ENCODE peak calls at places on chromosomes 13 and 19, in six cellular contexts. A is suprapubic skin; M is thoracic aorta; E is psoas muscle; K is CD8-positive, alpha-beta memory T cell; L is fibroblast of lung. H is an unnamed sample. For H3K27me3, the result is how much of the 10 kb centered on the place peaks cover.

GRCh38 chr19:50817941-50818858 is 5.4 kb downstream of the KLK1 start:
- DNase-seq in A (no peak), M (no peak), E (peak), K (no peak), L (no peak), H (peak)

GRCh38 chr13:27621366-27622101 is at the start of gene POLR1D:
- DNase-seq in A (peak), M (peak), E (peak), K (peak), L (peak), H (peak)

GRCh38 chr13:47038196-47038595 is 141.3 kb upstream of the HTR2A start:
- DNase-seq in A (no peak), M (no peak), E (no peak), K (no peak), L (peak), H (no peak)

GRCh38 chr19:13014101-13014920 is 19.0 kb downstream of the NFIX start:
- DNase-seq in A (no peak), M (no peak), E (no peak), K (no peak), L (peak), H (no peak)

GRCh38 chr19:8696993-8697392 is 1.6 kb downstream of the ACTL9 start:
- DNase-seq in A (no peak), M (no peak), E (no peak), K (no peak), L (no peak), H (no peak)

GRCh38 chr13:98345103-98345899 is 168.2 kb upstream of the RNF113B start:
- DNase-seq in A (no peak), M (no peak), E (no peak), K (no peak), L (no peak), H (no peak)

GRCh38 chr13:59865398-59865797 is 298.3 kb downstream of the DIAPH3 start:
- DNase-seq in A (no peak), M (no peak), E (no peak), K (no peak), L (no peak), H (no peak)

GRCh38 chr19:17761148-17761547 is 9.9 kb downstream of the FCHO1 start:
- DNase-seq in A (no peak), M (no peak), E (no peak), K (no peak), L (no peak), H (no peak)

GRCh38 chr19:17527326-17527725 is 15.9 kb downstream of the PGLS start:
- DNase-seq in A (no peak), M (no peak), E (no peak), K (no peak), L (no peak), H (no peak)

GRCh38 chr13:113635048-113635420 is 23.0 kb downstream of the ATP4B start:
- DNase-seq in A (peak), M (no peak), E (no peak), K (peak), L (no peak), H (no peak)

GRCh38 chr13:34247596-34247995 is 429.6 kb downstream of the RFC3 start:
- DNase-seq in A (no peak), M (no peak), E (no peak), K (no peak), L (no peak), H (no peak)

GRCh38 chr19:27776020-27776419 is 1436.9 kb downstream of the UQCRFS1 start:
- DNase-seq in A (no peak), M (no peak), E (no peak), K (no peak), L (peak), H (peak)

GRCh38 chr19:38842439-38843174 is 7.2 kb downstream of the HNRNPL start:
- DNase-seq in A (no peak), M (no peak), E (no peak), K (peak), L (no peak), H (no peak)

GRCh38 chr19:7927605-7928333 is 1.8 kb upstream of the CTXN1 start:
- DNase-seq in A (peak), M (no peak), E (peak), K (no peak), L (no peak), H (no peak)

GRCh38 chr13:91313103-91313502 is 34.4 kb upstream of the MIR17HG start:
- DNase-seq in A (no peak), M (no peak), E (no peak), K (no peak), L (peak), H (peak)

GRCh38 chr13:96141032-96141431 is 51.1 kb downstream of the HS6ST3 start:
- DNase-seq in A (no peak), M (no peak), E (no peak), K (no peak), L (peak), H (no peak)

GRCh38 chr19:41753159-41753558 is 2.2 kb upstream of the CEACAM6 start:
- DNase-seq in A (no peak), M (no peak), E (peak), K (peak), L (peak), H (peak)

GRCh38 chr19:44626067-44626624 is 12.8 kb downstream of the IGSF23 start:
- DNase-seq in A (no peak), M (no peak), E (no peak), K (no peak), L (peak), H (peak)

GRCh38 chr13:45833663-45834062 is 17.9 kb downstream of the SIAH3 start:
- DNase-seq in A (no peak), M (no peak), E (peak), K (no peak), L (peak), H (no peak)

GRCh38 chr13:28636677-28637317 is 22.1 kb upstream of the POMP start:
- DNase-seq in A (no peak), M (no peak), E (no peak), K (no peak), L (peak), H (peak)

GRCh38 chr19:34493649-34494044 is 12.1 kb downstream of the WTIP start:
- DNase-seq in A (no peak), M (no peak), E (no peak), K (no peak), L (no peak), H (no peak)

GRCh38 chr13:52711277-52711676 is 28.3 kb downstream of the CNMD start:
- DNase-seq in A (no peak), M (no peak), E (no peak), K (no peak), L (no peak), H (no peak)

GRCh38 chr19:2291185-2291751 is 9.3 kb upstream of the PEAK3 start:
- DNase-seq in A (no peak), M (no peak), E (no peak), K (no peak), L (no peak), H (no peak)

GRCh38 chr19:10603084-10603872 is 16.2 kb upstream of the AP1M2 start:
- DNase-seq in A (peak), M (no peak), E (peak), K (peak), L (no peak), H (no peak)

GRCh38 chr13:99124695-99125334 is 75.8 kb upstream of the UBAC2 start:
- DNase-seq in A (no peak), M (no peak), E (no peak), K (no peak), L (peak), H (peak)

GRCh38 chr13:100673831-100674362 is 698 bp downstream of the TMTC4 start:
- DNase-seq in A (no peak), M (no peak), E (peak), K (peak), L (peak), H (peak)

GRCh38 chr13:103403148-103403740 is 337.0 kb upstream of the SLC10A2 start:
- DNase-seq in A (no peak), M (no peak), E (no peak), K (no peak), L (no peak), H (no peak)

GRCh38 chr13:48429886-48430285 is 17.0 kb upstream of the LPAR6 start:
- DNase-seq in A (no peak), M (no peak), E (no peak), K (no peak), L (no peak), H (no peak)

GRCh38 chr19:18317998-18318800 is 4.7 kb downstream of the LSM4 start:
- DNase-seq in A (no peak), M (no peak), E (no peak), K (peak), L (no peak), H (no peak)

GRCh38 chr13:75316427-75316826 is 165.5 kb downstream of the TBC1D4 start:
- DNase-seq in A (no peak), M (no peak), E (no peak), K (no peak), L (peak), H (no peak)

GRCh38 chr13:63351533-63351932 is 1935.9 kb upstream of the PCDH20 start:
- DNase-seq in A (no peak), M (no peak), E (no peak), K (no peak), L (peak), H (no peak)

GRCh38 chr13:99859178-99860177 is 112.1 kb downstream of the ZIC5 start:
- DNase-seq in A (no peak), M (no peak), E (no peak), K (no peak), L (no peak), H (no peak)

GRCh38 chr13:110285991-110286923 is 20.7 kb downstream of the COL4A1 start:
- DNase-seq in A (no peak), M (no peak), E (no peak), K (no peak), L (no peak), H (no peak)

GRCh38 chr19:14476663-14477401 is 1.7 kb upstream of the PTGER1 start:
- DNase-seq in A (peak), M (no peak), E (peak), K (peak), L (peak), H (peak)

GRCh38 chr19:33435706-33436359 is 62.3 kb downstream of the CEBPG start:
- DNase-seq in A (no peak), M (no peak), E (no peak), K (no peak), L (no peak), H (no peak)

GRCh38 chr13:65275838-65276630 is 1954.1 kb downstream of the PCDH9 start:
- DNase-seq in A (no peak), M (no peak), E (no peak), K (no peak), L (no peak), H (no peak)

GRCh38 chr19:6772866-6773322 is 386 bp downstream of the VAV1 start:
- DNase-seq in A (no peak), M (no peak), E (no peak), K (no peak), L (no peak), H (no peak)

GRCh38 chr19:10256970-10257615 is 5.1 kb downstream of the MRPL4 start:
- DNase-seq in A (no peak), M (no peak), E (no peak), K (no peak), L (no peak), H (no peak)

DNA sequence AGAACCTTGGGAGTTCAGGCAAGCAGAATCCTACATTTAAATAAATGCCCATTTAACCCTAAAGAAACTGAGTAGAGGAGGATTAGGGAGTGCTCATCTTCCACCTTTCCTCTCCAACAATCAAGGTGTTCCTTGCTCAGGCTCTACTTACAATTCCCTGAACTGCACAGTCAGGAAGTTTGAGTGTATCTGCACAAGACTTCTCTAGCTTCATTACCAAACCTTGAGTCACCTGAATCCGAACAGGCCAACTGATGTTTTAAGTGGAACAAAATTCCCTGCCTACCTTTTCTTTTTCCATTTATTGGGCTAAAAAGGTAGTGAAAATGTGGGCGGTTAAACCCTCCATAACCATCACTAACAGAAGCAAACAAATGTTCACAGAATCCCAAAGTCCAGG is 78.3 kb downstream of the FOXO1 start:
- DNase-seq in A (no peak), M (no peak), E (no peak), K (no peak), L (no peak), H (no peak)
- H3K27ac ChIP-seq in A (no peak), M (no peak), E (peak), K (no peak), L (no peak), H (no peak)

GRCh38 chr13:76886292-76887061 is at the start of gene KCTD12:
- DNase-seq in A (peak), M (peak), E (peak), K (peak), L (peak), H (peak)
- H3K27me3 ChIP-seq in A (under half), M (under half), E (under half), K (under half), L (under half), H (under half)

GRCh38 chr19:47035127-47035494 is 13.3 kb downstream of the TMEM160 start:
- DNase-seq in A (no peak), M (no peak), E (no peak), K (peak), L (no peak), H (no peak)

GRCh38 chr19:47036233-47036651 is 12.2 kb downstream of the TMEM160 start:
- DNase-seq in A (no peak), M (no peak), E (no peak), K (peak), L (no peak), H (no peak)

GRCh38 chr19:47035495-47036232 is 12.8 kb downstream of the TMEM160 start:
- DNase-seq in A (peak), M (peak), E (peak), K (peak), L (peak), H (peak)

GRCh38 chr19:47028372-47028672 is 8.7 kb downstream of the NPAS1 start:
- DNase-seq in A (no peak), M (no peak), E (no peak), K (peak), L (no peak), H (no peak)

DNA sequence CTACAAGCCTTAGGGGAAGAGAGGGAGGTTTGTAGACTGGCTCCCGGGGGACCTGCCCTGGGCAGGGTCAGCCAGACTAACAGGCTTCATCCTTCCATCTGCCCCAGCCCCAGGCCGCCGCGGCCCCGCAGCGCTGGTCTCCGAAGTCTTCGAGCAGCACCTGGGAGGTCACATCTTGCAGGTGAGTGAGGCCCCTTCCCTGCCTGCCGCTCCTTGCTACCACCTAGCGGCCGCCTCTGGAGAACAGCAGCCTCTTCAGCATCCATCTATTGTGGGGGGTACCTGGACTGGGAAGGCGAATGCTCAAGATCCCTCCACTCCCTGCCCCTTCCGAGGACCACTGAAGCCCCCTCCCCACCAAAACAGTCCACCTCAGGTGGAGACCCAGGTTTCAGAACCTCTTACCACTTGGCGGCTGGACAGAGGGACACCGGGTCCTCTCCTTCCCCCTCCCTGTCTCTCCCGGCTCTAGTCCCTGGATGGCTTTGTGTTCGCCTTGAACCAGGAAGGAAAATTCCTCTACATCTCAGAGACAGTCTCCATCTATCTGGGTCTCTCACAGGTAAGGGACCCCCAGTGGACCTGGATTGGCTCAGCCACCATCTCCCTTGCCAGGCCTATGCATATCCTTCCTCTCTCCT is 12.7 kb downstream of the NPAS1 start:
- DNase-seq in A (no peak), M (no peak), E (no peak), K (peak), L (no peak), H (no peak)
- H3K4me3 ChIP-seq in A (no peak), M (no peak), E (no peak), K (no peak), L (no peak), H (no peak)

DNA sequence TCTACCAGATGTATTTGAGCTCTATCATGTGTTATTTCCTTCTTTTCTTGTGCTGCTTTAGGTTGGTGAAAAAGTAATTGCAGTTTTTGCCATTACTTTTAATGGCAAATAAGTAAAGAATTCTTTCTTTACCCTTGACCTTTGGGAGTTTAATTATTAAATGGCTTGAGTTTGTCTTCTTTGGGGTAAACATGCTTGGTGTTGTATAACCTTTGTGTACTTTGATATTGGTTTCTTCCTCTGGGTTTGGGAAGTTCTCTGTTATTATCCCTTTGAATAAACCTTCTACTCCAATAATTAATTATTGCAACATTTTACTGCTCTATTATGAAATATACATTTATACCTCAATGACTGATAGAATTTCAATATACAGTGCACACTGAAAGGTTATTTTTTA is 709.4 kb downstream of the PCDH17 start:
- DNase-seq in A (no peak), M (no peak), E (no peak), K (no peak), L (no peak), H (no peak)
- H3K27ac ChIP-seq in A (no peak), M (no peak), E (no peak), K (no peak), L (no peak), H (no peak)

H was measured in brain microvascular endothelial cell.